ENCODE peak calls at places on chromosome 6, in four cellular contexts. One of them, this sample, is unnamed.

GRCh38 chr6:68651018-68651985 is 16.2 kb downstream of the ADGRB3 start:
- DNase-seq in LoVo: no peak
- DNase-seq in suprapubic skin: no peak
- DNase-seq in cerebellar nuclear complex: no peak
- DNase-seq in this sample: no peak

GRCh38 chr6:28923318-28924102 is at the start of gene TRIM27:
- DNase-seq in suprapubic skin: peak; percentile 95
- DNase-seq in cerebellar nuclear complex: no peak
- DNase-seq in LoVo: peak; percentile 92
- DNase-seq in this sample: peak; percentile 93

GRCh38 chr6:15301179-15302006 is 55.5 kb downstream of the JARID2 start:
- DNase-seq in cerebellar nuclear complex: no peak
- DNase-seq in LoVo: no peak
- DNase-seq in suprapubic skin: no peak
- DNase-seq in this sample: no peak

GRCh38 chr6:129353067-129353466 is 356.9 kb downstream of the ARHGAP18 start:
- DNase-seq in LoVo: no peak
- DNase-seq in suprapubic skin: no peak
- DNase-seq in cerebellar nuclear complex: no peak
- DNase-seq in this sample: no peak

GRCh38 chr6:110629153-110629552 is 152.7 kb upstream of the SLC22A16 start:
- DNase-seq in suprapubic skin: no peak
- DNase-seq in LoVo: no peak
- DNase-seq in cerebellar nuclear complex: no peak
- DNase-seq in this sample: no peak

GRCh38 chr6:15389759-15390723 is 144.2 kb downstream of the JARID2 start:
- DNase-seq in suprapubic skin: no peak
- DNase-seq in LoVo: no peak
- DNase-seq in cerebellar nuclear complex: no peak
- DNase-seq in this sample: peak; percentile 75

GRCh38 chr6:89939144-89939543 is 44.9 kb downstream of the GJA10 start:
- DNase-seq in LoVo: no peak
- DNase-seq in suprapubic skin: no peak
- DNase-seq in cerebellar nuclear complex: no peak
- DNase-seq in this sample: peak; percentile 53

GRCh38 chr6:57242505-57242904 is 20.4 kb upstream of the RAB23 start:
- DNase-seq in cerebellar nuclear complex: no peak
- DNase-seq in suprapubic skin: no peak
- DNase-seq in LoVo: no peak
- DNase-seq in this sample: no peak

GRCh38 chr6:41347349-41348050 is 12.1 kb downstream of the NCR2 start:
- DNase-seq in cerebellar nuclear complex: no peak
- DNase-seq in suprapubic skin: no peak
- DNase-seq in LoVo: no peak
- DNase-seq in this sample: no peak

GRCh38 chr6:137353346-137353745 is 134.2 kb upstream of the IFNGR1 start:
- DNase-seq in cerebellar nuclear complex: no peak
- DNase-seq in suprapubic skin: no peak
- DNase-seq in LoVo: no peak
- DNase-seq in this sample: no peak

GRCh38 chr6:119985952-119986736 is 636.6 kb upstream of the MAN1A1 start:
- DNase-seq in suprapubic skin: no peak
- DNase-seq in cerebellar nuclear complex: no peak
- DNase-seq in LoVo: no peak
- DNase-seq in this sample: no peak

GRCh38 chr6:36289281-36290018 is 19.6 kb downstream of the PNPLA1 start:
- DNase-seq in LoVo: no peak
- DNase-seq in suprapubic skin: no peak
- DNase-seq in cerebellar nuclear complex: no peak
- DNase-seq in this sample: no peak

GRCh38 chr6:107807186-107807585 is 16.9 kb downstream of the SCML4 start:
- DNase-seq in suprapubic skin: no peak
- DNase-seq in LoVo: no peak
- DNase-seq in cerebellar nuclear complex: no peak
- DNase-seq in this sample: peak; percentile 30

GRCh38 chr6:138593100-138593877 is 94.0 kb upstream of the NHSL1 start:
- DNase-seq in cerebellar nuclear complex: no peak
- DNase-seq in LoVo: peak; percentile 75
- DNase-seq in suprapubic skin: no peak
- DNase-seq in this sample: peak; percentile 64

GRCh38 chr6:11729083-11729482 is 49.5 kb downstream of the ADTRP start:
- DNase-seq in LoVo: no peak
- DNase-seq in cerebellar nuclear complex: no peak
- DNase-seq in suprapubic skin: no peak
- DNase-seq in this sample: no peak

GRCh38 chr6:22466665-22467064 is 102.7 kb upstream of the HDGFL1 start:
- DNase-seq in LoVo: no peak
- DNase-seq in suprapubic skin: no peak
- DNase-seq in cerebellar nuclear complex: no peak
- DNase-seq in this sample: no peak

GRCh38 chr6:119310486-119311036 is 39.0 kb downstream of the MAN1A1 start:
- DNase-seq in LoVo: no peak
- DNase-seq in cerebellar nuclear complex: no peak
- DNase-seq in suprapubic skin: no peak
- DNase-seq in this sample: no peak

GRCh38 chr6:150514806-150515362 is 84.8 kb upstream of the PLEKHG1 start:
- DNase-seq in suprapubic skin: no peak
- DNase-seq in LoVo: no peak
- DNase-seq in cerebellar nuclear complex: no peak
- DNase-seq in this sample: no peak

GRCh38 chr6:64012351-64013060 is 376.9 kb downstream of the PHF3 start:
- DNase-seq in cerebellar nuclear complex: no peak
- DNase-seq in LoVo: peak; percentile 45
- DNase-seq in suprapubic skin: no peak
- DNase-seq in this sample: no peak

GRCh38 chr6:15481892-15482291 is 180.9 kb downstream of the DTNBP1 start:
- DNase-seq in cerebellar nuclear complex: no peak
- DNase-seq in suprapubic skin: no peak
- DNase-seq in LoVo: no peak
- DNase-seq in this sample: no peak

GRCh38 chr6:148934534-148934933 is 187.7 kb downstream of the UST start:
- DNase-seq in suprapubic skin: no peak
- DNase-seq in LoVo: no peak
- DNase-seq in cerebellar nuclear complex: no peak
- DNase-seq in this sample: no peak

GRCh38 chr6:31252625-31253024 is 19.3 kb downstream of the HLA-C start:
- DNase-seq in LoVo: no peak
- DNase-seq in suprapubic skin: no peak
- DNase-seq in cerebellar nuclear complex: no peak
- DNase-seq in this sample: no peak